ENCODE peak calls at places on chromosomes 4 and X, in five cellular contexts. One of them, this sample, is unnamed.

GRCh38 chr4:181939199-181939945 is 303.8 kb upstream of the TENM3 start:
- DNase-seq in H9: no peak
- DNase-seq in neuronal stem cell: no peak
- DNase-seq in IMR-90: peak
- DNase-seq in trophoblast cell: no peak
- DNase-seq in this sample: no peak

GRCh38 chr4:7168106-7168505 is 24.2 kb upstream of the SORCS2 start:
- DNase-seq in H9: peak
- DNase-seq in neuronal stem cell: no peak
- DNase-seq in IMR-90: no peak
- DNase-seq in trophoblast cell: no peak
- DNase-seq in this sample: no peak

GRCh38 chrX:119672252-119672825 is 20.6 kb downstream of the SEPTIN6 start:
- DNase-seq in H9: no peak
- DNase-seq in neuronal stem cell: no peak
- DNase-seq in IMR-90: peak
- DNase-seq in trophoblast cell: no peak
- DNase-seq in this sample: no peak

GRCh38 chr4:154010377-154010776 is 221.5 kb upstream of the SFRP2 start:
- DNase-seq in H9: no peak
- DNase-seq in neuronal stem cell: no peak
- DNase-seq in IMR-90: no peak
- DNase-seq in trophoblast cell: no peak
- DNase-seq in this sample: no peak

GRCh38 chr4:47662975-47663374 is 174.9 kb downstream of the CORIN start:
- DNase-seq in H9: no peak
- DNase-seq in neuronal stem cell: no peak
- DNase-seq in IMR-90: no peak
- DNase-seq in trophoblast cell: peak
- DNase-seq in this sample: no peak

GRCh38 chr4:13347517-13348125 is 136.5 kb downstream of the RAB28 start:
- DNase-seq in H9: no peak
- DNase-seq in neuronal stem cell: no peak
- DNase-seq in IMR-90: peak
- DNase-seq in trophoblast cell: no peak
- DNase-seq in this sample: peak

GRCh38 chrX:155767101-155767878 is 113.9 kb upstream of the VAMP7 start:
- DNase-seq in H9: peak
- DNase-seq in neuronal stem cell: peak
- DNase-seq in IMR-90: peak
- DNase-seq in trophoblast cell: no peak
- DNase-seq in this sample: peak

GRCh38 chrX:12447448-12448154 is 309.3 kb downstream of the FRMPD4 start:
- DNase-seq in H9: no peak
- DNase-seq in neuronal stem cell: no peak
- DNase-seq in IMR-90: peak
- DNase-seq in trophoblast cell: no peak
- DNase-seq in this sample: peak

GRCh38 chrX:65601530-65602281 is 65.7 kb upstream of the MSN start:
- DNase-seq in H9: no peak
- DNase-seq in neuronal stem cell: no peak
- DNase-seq in IMR-90: peak
- DNase-seq in trophoblast cell: no peak
- DNase-seq in this sample: peak

GRCh38 chr4:59597536-59598232 is 1602.4 kb upstream of the ADGRL3 start:
- DNase-seq in H9: no peak
- DNase-seq in neuronal stem cell: no peak
- DNase-seq in IMR-90: no peak
- DNase-seq in trophoblast cell: no peak
- DNase-seq in this sample: peak

GRCh38 chr4:21517460-21517859 is 431.1 kb downstream of the KCNIP4 start:
- DNase-seq in H9: no peak
- DNase-seq in neuronal stem cell: no peak
- DNase-seq in IMR-90: no peak
- DNase-seq in trophoblast cell: no peak
- DNase-seq in this sample: no peak

GRCh38 chr4:185853841-185854240 is 41.8 kb upstream of the SORBS2 start:
- DNase-seq in H9: no peak
- DNase-seq in neuronal stem cell: no peak
- DNase-seq in IMR-90: no peak
- DNase-seq in trophoblast cell: no peak
- DNase-seq in this sample: no peak

GRCh38 chr4:150178161-150178560 is 99.9 kb downstream of the DCLK2 start:
- DNase-seq in H9: no peak
- DNase-seq in neuronal stem cell: no peak
- DNase-seq in IMR-90: peak
- DNase-seq in trophoblast cell: no peak
- DNase-seq in this sample: no peak

GRCh38 chr4:142404191-142404611 is 441.9 kb downstream of the INPP4B start:
- DNase-seq in H9: no peak
- DNase-seq in neuronal stem cell: no peak
- DNase-seq in IMR-90: peak
- DNase-seq in trophoblast cell: no peak
- DNase-seq in this sample: peak

GRCh38 chr4:145216532-145216931 is 36.1 kb upstream of the OTUD4 start:
- DNase-seq in H9: no peak
- DNase-seq in neuronal stem cell: no peak
- DNase-seq in IMR-90: peak
- DNase-seq in trophoblast cell: no peak
- DNase-seq in this sample: peak

GRCh38 chrX:37476571-37477188 is 94.8 kb upstream of the LANCL3 start:
- DNase-seq in H9: peak
- DNase-seq in neuronal stem cell: no peak
- DNase-seq in IMR-90: no peak
- DNase-seq in trophoblast cell: no peak
- DNase-seq in this sample: no peak

GRCh38 chrX:110242371-110242770 is 75.5 kb downstream of the AMMECR1 start:
- DNase-seq in H9: no peak
- DNase-seq in neuronal stem cell: no peak
- DNase-seq in IMR-90: no peak
- DNase-seq in trophoblast cell: no peak
- DNase-seq in this sample: no peak

GRCh38 chrX:4764888-4765287 is 1051.4 kb upstream of the PRKX start:
- DNase-seq in H9: no peak
- DNase-seq in neuronal stem cell: no peak
- DNase-seq in IMR-90: no peak
- DNase-seq in trophoblast cell: no peak
- DNase-seq in this sample: peak

GRCh38 chr4:93416337-93417102 is 412.0 kb upstream of the ATOH1 start:
- DNase-seq in H9: no peak
- DNase-seq in neuronal stem cell: no peak
- DNase-seq in IMR-90: peak
- DNase-seq in trophoblast cell: no peak
- DNase-seq in this sample: no peak

GRCh38 chrX:67523002-67523711 is 20.7 kb upstream of the AR start:
- DNase-seq in H9: no peak
- DNase-seq in neuronal stem cell: no peak
- DNase-seq in IMR-90: no peak
- DNase-seq in trophoblast cell: no peak
- DNase-seq in this sample: no peak

GRCh38 chrX:71095971-71096701 is 485 bp downstream of the FOXO4 start:
- DNase-seq in H9: no peak
- DNase-seq in neuronal stem cell: no peak
- DNase-seq in IMR-90: peak
- DNase-seq in trophoblast cell: no peak
- DNase-seq in this sample: no peak

GRCh38 chrX:28586891-28587635 is at the start of gene IL1RAPL1:
- DNase-seq in H9: no peak
- DNase-seq in neuronal stem cell: no peak
- DNase-seq in IMR-90: peak
- DNase-seq in trophoblast cell: no peak
- DNase-seq in this sample: peak

GRCh38 chr4:110344165-110344564 is 131.8 kb upstream of the ENPEP start:
- DNase-seq in H9: no peak
- DNase-seq in neuronal stem cell: peak
- DNase-seq in IMR-90: no peak
- DNase-seq in trophoblast cell: no peak
- DNase-seq in this sample: peak

GRCh38 chr4:102343964-102344519 is 1.2 kb downstream of the SLC39A8 start:
- DNase-seq in H9: no peak
- DNase-seq in neuronal stem cell: peak
- DNase-seq in IMR-90: peak
- DNase-seq in trophoblast cell: no peak
- DNase-seq in this sample: no peak

GRCh38 chrX:154420402-154420756 is 8.1 kb upstream of the ATP6AP1 start:
- DNase-seq in H9: no peak
- DNase-seq in neuronal stem cell: no peak
- DNase-seq in IMR-90: no peak
- DNase-seq in trophoblast cell: no peak
- DNase-seq in this sample: no peak

GRCh38 chr4:181950372-181951127 is 292.7 kb upstream of the TENM3 start:
- DNase-seq in H9: no peak
- DNase-seq in neuronal stem cell: no peak
- DNase-seq in IMR-90: no peak
- DNase-seq in trophoblast cell: no peak
- DNase-seq in this sample: no peak

GRCh38 chr4:34309356-34309900 is 1934.9 kb downstream of the ARAP2 start:
- DNase-seq in H9: no peak
- DNase-seq in neuronal stem cell: no peak
- DNase-seq in IMR-90: no peak
- DNase-seq in trophoblast cell: no peak
- DNase-seq in this sample: no peak

GRCh38 chr4:75844151-75844662 is 58.0 kb downstream of the PPEF2 start:
- DNase-seq in H9: no peak
- DNase-seq in neuronal stem cell: no peak
- DNase-seq in IMR-90: peak
- DNase-seq in trophoblast cell: no peak
- DNase-seq in this sample: peak

GRCh38 chr4:151569650-151570049 is 160.7 kb downstream of the FHIP1A start:
- DNase-seq in H9: no peak
- DNase-seq in neuronal stem cell: no peak
- DNase-seq in IMR-90: no peak
- DNase-seq in trophoblast cell: no peak
- DNase-seq in this sample: no peak

GRCh38 chr4:783133-783541 is 42.8 kb downstream of the CPLX1 start:
- DNase-seq in H9: no peak
- DNase-seq in neuronal stem cell: no peak
- DNase-seq in IMR-90: no peak
- DNase-seq in trophoblast cell: no peak
- DNase-seq in this sample: no peak

GRCh38 chrX:42540150-42540549 is 237.8 kb downstream of the PPP1R2C start:
- DNase-seq in H9: no peak
- DNase-seq in neuronal stem cell: no peak
- DNase-seq in IMR-90: no peak
- DNase-seq in trophoblast cell: no peak
- DNase-seq in this sample: no peak

GRCh38 chrX:42546800-42547199 is 231.2 kb downstream of the PPP1R2C start:
- DNase-seq in H9: no peak
- DNase-seq in neuronal stem cell: no peak
- DNase-seq in IMR-90: no peak
- DNase-seq in trophoblast cell: no peak
- DNase-seq in this sample: no peak

DNA sequence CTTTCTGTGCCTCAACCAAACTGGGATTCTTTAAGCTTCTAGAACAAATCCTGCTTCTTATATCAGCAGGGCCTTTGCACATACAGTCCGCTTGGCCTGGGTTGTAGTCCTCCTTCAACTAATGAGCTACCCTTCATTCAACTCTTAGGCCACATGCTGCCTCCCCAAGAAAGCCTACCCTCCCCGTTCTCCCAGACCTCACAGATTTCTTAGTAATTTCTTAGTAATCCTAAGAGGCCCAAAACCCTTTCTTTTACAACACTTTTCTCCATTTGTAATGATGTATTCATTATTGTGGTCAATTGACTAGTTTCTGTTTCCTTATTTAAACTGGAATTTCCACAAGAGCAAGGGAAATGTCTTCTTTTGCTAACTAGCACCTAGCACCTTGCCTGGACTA is 233.1 kb downstream of the PPP1R2C start:
- DNase-seq in H9: no peak
- DNase-seq in neuronal stem cell: no peak
- DNase-seq in IMR-90: no peak
- DNase-seq in trophoblast cell: no peak
- DNase-seq in this sample: no peak
- H4K91ac ChIP-seq in H9: no peak
- H4K91ac ChIP-seq in neuronal stem cell: no peak
- H4K91ac ChIP-seq in IMR-90: no peak
- H4K91ac ChIP-seq in trophoblast cell: no peak
- H4K91ac ChIP-seq in this sample: no peak

DNA sequence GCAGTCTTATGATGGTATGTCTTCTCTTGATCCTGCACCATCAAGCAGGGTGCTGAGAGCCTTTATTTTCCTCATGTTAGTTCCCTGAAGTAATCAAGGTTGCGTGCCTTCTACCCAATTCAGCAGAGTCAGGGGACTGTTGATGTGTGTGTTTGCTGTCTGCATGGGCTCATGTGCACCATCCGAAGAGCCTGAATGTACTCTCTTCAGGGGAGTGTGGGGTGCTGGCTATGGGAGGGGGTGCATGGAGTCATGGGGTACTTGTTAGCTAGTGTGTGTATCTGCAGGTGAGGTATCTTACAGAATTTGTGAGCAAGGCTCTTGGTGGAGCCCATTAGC is 154.3 kb upstream of the ANXA3 start:
- DNase-seq in H9: no peak
- DNase-seq in neuronal stem cell: no peak
- DNase-seq in IMR-90: no peak
- DNase-seq in trophoblast cell: no peak
- DNase-seq in this sample: no peak
- H2AK5ac ChIP-seq in H9: no peak
- H2AK5ac ChIP-seq in neuronal stem cell: no peak
- H2AK5ac ChIP-seq in IMR-90: no peak
- H2AK5ac ChIP-seq in trophoblast cell: no peak
- H2AK5ac ChIP-seq in this sample: no peak

DNA sequence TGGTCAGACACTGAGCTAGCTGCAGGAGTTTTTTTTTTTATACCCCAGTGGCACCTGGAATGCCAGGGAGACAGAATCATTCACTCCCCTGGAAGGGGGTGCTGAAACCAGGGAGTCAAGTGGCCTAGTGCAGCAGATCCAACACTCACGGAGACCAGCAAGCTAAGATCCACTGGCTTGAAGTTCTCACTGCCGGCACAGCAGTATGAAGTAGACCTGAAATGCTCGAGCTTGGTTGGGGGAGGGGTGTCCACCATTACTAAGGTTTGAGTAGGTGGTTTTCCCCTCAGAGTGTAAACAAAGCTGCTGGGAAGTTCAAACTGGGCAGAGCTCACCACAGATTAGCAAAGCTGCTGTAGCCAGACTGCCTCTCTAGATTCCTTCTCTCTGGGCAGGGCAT is 537.9 kb upstream of the LCORL start:
- DNase-seq in H9: no peak
- DNase-seq in neuronal stem cell: no peak
- DNase-seq in IMR-90: no peak
- DNase-seq in trophoblast cell: no peak
- DNase-seq in this sample: no peak
- H3K4me2 ChIP-seq in H9: no peak
- H3K4me2 ChIP-seq in neuronal stem cell: no peak
- H3K4me2 ChIP-seq in IMR-90: no peak
- H3K4me2 ChIP-seq in trophoblast cell: no peak
- H3K4me2 ChIP-seq in this sample: no peak

DNA sequence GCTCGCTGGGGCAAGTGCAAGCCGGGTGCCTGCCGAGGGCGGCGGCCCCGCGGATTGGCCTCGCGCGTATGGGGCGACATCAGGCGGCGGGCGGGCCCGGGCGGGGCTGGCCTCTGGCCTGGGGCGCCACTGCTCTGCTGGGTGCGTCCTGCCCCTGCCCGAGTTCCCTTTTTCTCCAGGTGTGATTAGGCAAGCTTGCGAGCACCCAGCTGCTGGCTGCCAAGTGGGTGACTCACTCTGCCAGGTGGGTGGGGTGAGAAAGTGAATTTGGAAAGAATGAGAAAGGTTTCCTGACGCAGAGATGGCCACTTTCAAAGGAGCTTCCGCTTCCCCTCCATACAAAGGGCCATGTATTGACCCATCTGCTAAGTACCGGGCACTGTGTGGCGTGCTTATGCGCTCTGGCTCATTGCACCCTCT is 32.5 kb downstream of the FGFBP1 start:
- DNase-seq in H9: peak
- DNase-seq in neuronal stem cell: no peak
- DNase-seq in IMR-90: no peak
- DNase-seq in trophoblast cell: peak
- DNase-seq in this sample: peak
- H4K91ac ChIP-seq in H9: no peak
- H4K91ac ChIP-seq in neuronal stem cell: no peak
- H4K91ac ChIP-seq in IMR-90: no peak
- H4K91ac ChIP-seq in trophoblast cell: no peak
- H4K91ac ChIP-seq in this sample: no peak

This sample was measured in mesenchymal stem cell.